ENCODE peak calls at places on chromosomes 1 and 21, in ten cellular contexts. One of them, this sample, is unnamed.

GRCh38 chr21:18253252-18253651 is 8.6 kb downstream of the CHODL start:
- DNase-seq in fibroblast of lung: peak
- DNase-seq in GM10248: no peak
- DNase-seq in right atrium auricular region: no peak
- DNase-seq in activated CD8-positive, alpha-beta memory T cell treated with anti-CD3 and anti-CD28 coated beads for 24 hours: no peak
- DNase-seq in mesendoderm: no peak
- DNase-seq in head of caudate nucleus: no peak
- DNase-seq in stimulated activated CD4-positive, alpha-beta T cell treated with anti-CD3 and anti-CD28 coated beads, Interleukin-4, amount 100 ng/mL, for 1 hour: no peak
- DNase-seq in OCI-LY7: no peak
- DNase-seq in CD4-positive, alpha-beta T cell: no peak
- DNase-seq in this sample: no peak

GRCh38 chr1:228000836-228001563 is 5.8 kb upstream of the WNT3A start:
- DNase-seq in fibroblast of lung: no peak
- DNase-seq in GM10248: peak
- DNase-seq in right atrium auricular region: peak
- DNase-seq in activated CD8-positive, alpha-beta memory T cell treated with anti-CD3 and anti-CD28 coated beads for 24 hours: peak
- DNase-seq in mesendoderm: no peak
- DNase-seq in head of caudate nucleus: no peak
- DNase-seq in stimulated activated CD4-positive, alpha-beta T cell treated with anti-CD3 and anti-CD28 coated beads, Interleukin-4, amount 100 ng/mL, for 1 hour: no peak
- DNase-seq in OCI-LY7: no peak
- DNase-seq in CD4-positive, alpha-beta T cell: no peak
- DNase-seq in this sample: no peak

GRCh38 chr1:160418483-160418882 is 18.1 kb downstream of the VANGL2 start:
- DNase-seq in fibroblast of lung: no peak
- DNase-seq in GM10248: no peak
- DNase-seq in right atrium auricular region: no peak
- DNase-seq in activated CD8-positive, alpha-beta memory T cell treated with anti-CD3 and anti-CD28 coated beads for 24 hours: no peak
- DNase-seq in mesendoderm: no peak
- DNase-seq in head of caudate nucleus: no peak
- DNase-seq in stimulated activated CD4-positive, alpha-beta T cell treated with anti-CD3 and anti-CD28 coated beads, Interleukin-4, amount 100 ng/mL, for 1 hour: no peak
- DNase-seq in OCI-LY7: no peak
- DNase-seq in CD4-positive, alpha-beta T cell: no peak
- DNase-seq in this sample: no peak

GRCh38 chr21:42260121-42260520 is 41.2 kb downstream of the ABCG1 start:
- DNase-seq in fibroblast of lung: no peak
- DNase-seq in GM10248: no peak
- DNase-seq in right atrium auricular region: no peak
- DNase-seq in activated CD8-positive, alpha-beta memory T cell treated with anti-CD3 and anti-CD28 coated beads for 24 hours: no peak
- DNase-seq in mesendoderm: no peak
- DNase-seq in head of caudate nucleus: no peak
- DNase-seq in stimulated activated CD4-positive, alpha-beta T cell treated with anti-CD3 and anti-CD28 coated beads, Interleukin-4, amount 100 ng/mL, for 1 hour: no peak
- DNase-seq in OCI-LY7: no peak
- DNase-seq in CD4-positive, alpha-beta T cell: no peak
- DNase-seq in this sample: no peak

GRCh38 chr21:44428281-44428942 is 26.9 kb upstream of the LRRC3 start:
- DNase-seq in fibroblast of lung: no peak
- DNase-seq in GM10248: no peak
- DNase-seq in right atrium auricular region: no peak
- DNase-seq in activated CD8-positive, alpha-beta memory T cell treated with anti-CD3 and anti-CD28 coated beads for 24 hours: peak
- DNase-seq in mesendoderm: peak
- DNase-seq in head of caudate nucleus: no peak
- DNase-seq in stimulated activated CD4-positive, alpha-beta T cell treated with anti-CD3 and anti-CD28 coated beads, Interleukin-4, amount 100 ng/mL, for 1 hour: peak
- DNase-seq in OCI-LY7: peak
- DNase-seq in CD4-positive, alpha-beta T cell: peak
- DNase-seq in this sample: no peak

GRCh38 chr1:212062832-212063438 is 27.4 kb downstream of the DTL start:
- DNase-seq in fibroblast of lung: peak
- DNase-seq in GM10248: peak
- DNase-seq in right atrium auricular region: no peak
- DNase-seq in activated CD8-positive, alpha-beta memory T cell treated with anti-CD3 and anti-CD28 coated beads for 24 hours: no peak
- DNase-seq in mesendoderm: peak
- DNase-seq in head of caudate nucleus: peak
- DNase-seq in stimulated activated CD4-positive, alpha-beta T cell treated with anti-CD3 and anti-CD28 coated beads, Interleukin-4, amount 100 ng/mL, for 1 hour: no peak
- DNase-seq in OCI-LY7: peak
- DNase-seq in CD4-positive, alpha-beta T cell: no peak
- DNase-seq in this sample: peak

GRCh38 chr1:97820470-97821188 is 100.2 kb downstream of the DPYD start:
- DNase-seq in fibroblast of lung: peak
- DNase-seq in GM10248: no peak
- DNase-seq in right atrium auricular region: no peak
- DNase-seq in activated CD8-positive, alpha-beta memory T cell treated with anti-CD3 and anti-CD28 coated beads for 24 hours: no peak
- DNase-seq in mesendoderm: peak
- DNase-seq in head of caudate nucleus: peak
- DNase-seq in stimulated activated CD4-positive, alpha-beta T cell treated with anti-CD3 and anti-CD28 coated beads, Interleukin-4, amount 100 ng/mL, for 1 hour: no peak
- DNase-seq in OCI-LY7: peak
- DNase-seq in CD4-positive, alpha-beta T cell: no peak
- DNase-seq in this sample: peak

GRCh38 chr1:233005703-233006102 is 55.3 kb downstream of the NTPCR start:
- DNase-seq in fibroblast of lung: no peak
- DNase-seq in GM10248: no peak
- DNase-seq in right atrium auricular region: no peak
- DNase-seq in activated CD8-positive, alpha-beta memory T cell treated with anti-CD3 and anti-CD28 coated beads for 24 hours: peak
- DNase-seq in mesendoderm: no peak
- DNase-seq in head of caudate nucleus: no peak
- DNase-seq in stimulated activated CD4-positive, alpha-beta T cell treated with anti-CD3 and anti-CD28 coated beads, Interleukin-4, amount 100 ng/mL, for 1 hour: no peak
- DNase-seq in OCI-LY7: no peak
- DNase-seq in CD4-positive, alpha-beta T cell: no peak
- DNase-seq in this sample: no peak

GRCh38 chr1:234154320-234155251 is 218.7 kb upstream of the COA6 start:
- DNase-seq in fibroblast of lung: peak
- DNase-seq in GM10248: peak
- DNase-seq in right atrium auricular region: no peak
- DNase-seq in activated CD8-positive, alpha-beta memory T cell treated with anti-CD3 and anti-CD28 coated beads for 24 hours: no peak
- DNase-seq in mesendoderm: peak
- DNase-seq in head of caudate nucleus: peak
- DNase-seq in stimulated activated CD4-positive, alpha-beta T cell treated with anti-CD3 and anti-CD28 coated beads, Interleukin-4, amount 100 ng/mL, for 1 hour: no peak
- DNase-seq in OCI-LY7: peak
- DNase-seq in CD4-positive, alpha-beta T cell: peak
- DNase-seq in this sample: peak

GRCh38 chr1:17564458-17565393 is 25.2 kb downstream of the ARHGEF10L start:
- DNase-seq in fibroblast of lung: no peak
- DNase-seq in GM10248: no peak
- DNase-seq in right atrium auricular region: no peak
- DNase-seq in activated CD8-positive, alpha-beta memory T cell treated with anti-CD3 and anti-CD28 coated beads for 24 hours: no peak
- DNase-seq in mesendoderm: no peak
- DNase-seq in head of caudate nucleus: no peak
- DNase-seq in stimulated activated CD4-positive, alpha-beta T cell treated with anti-CD3 and anti-CD28 coated beads, Interleukin-4, amount 100 ng/mL, for 1 hour: no peak
- DNase-seq in OCI-LY7: no peak
- DNase-seq in CD4-positive, alpha-beta T cell: no peak
- DNase-seq in this sample: no peak

GRCh38 chr1:15835205-15835740 is 12.2 kb upstream of the SPEN start:
- DNase-seq in fibroblast of lung: no peak
- DNase-seq in GM10248: no peak
- DNase-seq in right atrium auricular region: no peak
- DNase-seq in activated CD8-positive, alpha-beta memory T cell treated with anti-CD3 and anti-CD28 coated beads for 24 hours: no peak
- DNase-seq in mesendoderm: no peak
- DNase-seq in head of caudate nucleus: no peak
- DNase-seq in stimulated activated CD4-positive, alpha-beta T cell treated with anti-CD3 and anti-CD28 coated beads, Interleukin-4, amount 100 ng/mL, for 1 hour: no peak
- DNase-seq in OCI-LY7: no peak
- DNase-seq in CD4-positive, alpha-beta T cell: peak
- DNase-seq in this sample: no peak

GRCh38 chr1:52727114-52727586 is 897 bp downstream of the ZYG11B start:
- DNase-seq in fibroblast of lung: no peak
- DNase-seq in GM10248: no peak
- DNase-seq in right atrium auricular region: no peak
- DNase-seq in activated CD8-positive, alpha-beta memory T cell treated with anti-CD3 and anti-CD28 coated beads for 24 hours: peak
- DNase-seq in mesendoderm: peak
- DNase-seq in head of caudate nucleus: peak
- DNase-seq in stimulated activated CD4-positive, alpha-beta T cell treated with anti-CD3 and anti-CD28 coated beads, Interleukin-4, amount 100 ng/mL, for 1 hour: no peak
- DNase-seq in OCI-LY7: peak
- DNase-seq in CD4-positive, alpha-beta T cell: no peak
- DNase-seq in this sample: no peak

GRCh38 chr1:224348137-224348536 is 8.5 kb upstream of the CNIH4 start:
- DNase-seq in fibroblast of lung: no peak
- DNase-seq in GM10248: no peak
- DNase-seq in right atrium auricular region: no peak
- DNase-seq in activated CD8-positive, alpha-beta memory T cell treated with anti-CD3 and anti-CD28 coated beads for 24 hours: no peak
- DNase-seq in mesendoderm: no peak
- DNase-seq in head of caudate nucleus: no peak
- DNase-seq in stimulated activated CD4-positive, alpha-beta T cell treated with anti-CD3 and anti-CD28 coated beads, Interleukin-4, amount 100 ng/mL, for 1 hour: no peak
- DNase-seq in OCI-LY7: no peak
- DNase-seq in CD4-positive, alpha-beta T cell: no peak
- DNase-seq in this sample: no peak

GRCh38 chr1:156143765-156144489 is 9.5 kb upstream of the SEMA4A start:
- DNase-seq in fibroblast of lung: no peak
- DNase-seq in GM10248: no peak
- DNase-seq in right atrium auricular region: no peak
- DNase-seq in activated CD8-positive, alpha-beta memory T cell treated with anti-CD3 and anti-CD28 coated beads for 24 hours: no peak
- DNase-seq in mesendoderm: no peak
- DNase-seq in head of caudate nucleus: no peak
- DNase-seq in stimulated activated CD4-positive, alpha-beta T cell treated with anti-CD3 and anti-CD28 coated beads, Interleukin-4, amount 100 ng/mL, for 1 hour: no peak
- DNase-seq in OCI-LY7: no peak
- DNase-seq in CD4-positive, alpha-beta T cell: no peak
- DNase-seq in this sample: no peak

GRCh38 chr1:15504436-15504835 is 19.6 kb downstream of the CASP9 start:
- DNase-seq in fibroblast of lung: no peak
- DNase-seq in GM10248: no peak
- DNase-seq in right atrium auricular region: no peak
- DNase-seq in activated CD8-positive, alpha-beta memory T cell treated with anti-CD3 and anti-CD28 coated beads for 24 hours: no peak
- DNase-seq in mesendoderm: no peak
- DNase-seq in head of caudate nucleus: no peak
- DNase-seq in stimulated activated CD4-positive, alpha-beta T cell treated with anti-CD3 and anti-CD28 coated beads, Interleukin-4, amount 100 ng/mL, for 1 hour: no peak
- DNase-seq in OCI-LY7: no peak
- DNase-seq in CD4-positive, alpha-beta T cell: no peak
- DNase-seq in this sample: no peak

GRCh38 chr1:46137901-46138300 is 5.5 kb upstream of the PIK3R3 start:
- DNase-seq in fibroblast of lung: peak
- DNase-seq in GM10248: no peak
- DNase-seq in right atrium auricular region: no peak
- DNase-seq in activated CD8-positive, alpha-beta memory T cell treated with anti-CD3 and anti-CD28 coated beads for 24 hours: no peak
- DNase-seq in mesendoderm: peak
- DNase-seq in head of caudate nucleus: no peak
- DNase-seq in stimulated activated CD4-positive, alpha-beta T cell treated with anti-CD3 and anti-CD28 coated beads, Interleukin-4, amount 100 ng/mL, for 1 hour: no peak
- DNase-seq in OCI-LY7: no peak
- DNase-seq in CD4-positive, alpha-beta T cell: no peak
- DNase-seq in this sample: no peak

GRCh38 chr1:54002544-54003248 is 15.3 kb downstream of the LDLRAD1 start:
- DNase-seq in fibroblast of lung: no peak
- DNase-seq in GM10248: no peak
- DNase-seq in right atrium auricular region: no peak
- DNase-seq in activated CD8-positive, alpha-beta memory T cell treated with anti-CD3 and anti-CD28 coated beads for 24 hours: peak
- DNase-seq in mesendoderm: no peak
- DNase-seq in head of caudate nucleus: no peak
- DNase-seq in stimulated activated CD4-positive, alpha-beta T cell treated with anti-CD3 and anti-CD28 coated beads, Interleukin-4, amount 100 ng/mL, for 1 hour: no peak
- DNase-seq in OCI-LY7: no peak
- DNase-seq in CD4-positive, alpha-beta T cell: no peak
- DNase-seq in this sample: no peak

GRCh38 chr21:23607782-23608181 is 1999.5 kb downstream of the MRPL39 start:
- DNase-seq in fibroblast of lung: no peak
- DNase-seq in GM10248: no peak
- DNase-seq in right atrium auricular region: no peak
- DNase-seq in activated CD8-positive, alpha-beta memory T cell treated with anti-CD3 and anti-CD28 coated beads for 24 hours: no peak
- DNase-seq in mesendoderm: no peak
- DNase-seq in head of caudate nucleus: no peak
- DNase-seq in stimulated activated CD4-positive, alpha-beta T cell treated with anti-CD3 and anti-CD28 coated beads, Interleukin-4, amount 100 ng/mL, for 1 hour: no peak
- DNase-seq in OCI-LY7: no peak
- DNase-seq in CD4-positive, alpha-beta T cell: no peak
- DNase-seq in this sample: no peak

GRCh38 chr1:238960071-238960470 is 426.3 kb upstream of the CHRM3 start:
- DNase-seq in fibroblast of lung: peak
- DNase-seq in GM10248: no peak
- DNase-seq in right atrium auricular region: no peak
- DNase-seq in activated CD8-positive, alpha-beta memory T cell treated with anti-CD3 and anti-CD28 coated beads for 24 hours: no peak
- DNase-seq in mesendoderm: no peak
- DNase-seq in head of caudate nucleus: no peak
- DNase-seq in stimulated activated CD4-positive, alpha-beta T cell treated with anti-CD3 and anti-CD28 coated beads, Interleukin-4, amount 100 ng/mL, for 1 hour: no peak
- DNase-seq in OCI-LY7: no peak
- DNase-seq in CD4-positive, alpha-beta T cell: no peak
- DNase-seq in this sample: no peak

GRCh38 chr1:245220381-245220985 is 65.7 kb downstream of the KIF26B start:
- DNase-seq in fibroblast of lung: no peak
- DNase-seq in GM10248: no peak
- DNase-seq in right atrium auricular region: no peak
- DNase-seq in activated CD8-positive, alpha-beta memory T cell treated with anti-CD3 and anti-CD28 coated beads for 24 hours: no peak
- DNase-seq in mesendoderm: no peak
- DNase-seq in head of caudate nucleus: peak
- DNase-seq in stimulated activated CD4-positive, alpha-beta T cell treated with anti-CD3 and anti-CD28 coated beads, Interleukin-4, amount 100 ng/mL, for 1 hour: no peak
- DNase-seq in OCI-LY7: no peak
- DNase-seq in CD4-positive, alpha-beta T cell: no peak
- DNase-seq in this sample: no peak

GRCh38 chr1:197170538-197170937 is 24.1 kb upstream of the ASPM start:
- DNase-seq in fibroblast of lung: no peak
- DNase-seq in GM10248: no peak
- DNase-seq in right atrium auricular region: no peak
- DNase-seq in activated CD8-positive, alpha-beta memory T cell treated with anti-CD3 and anti-CD28 coated beads for 24 hours: no peak
- DNase-seq in mesendoderm: no peak
- DNase-seq in head of caudate nucleus: no peak
- DNase-seq in stimulated activated CD4-positive, alpha-beta T cell treated with anti-CD3 and anti-CD28 coated beads, Interleukin-4, amount 100 ng/mL, for 1 hour: no peak
- DNase-seq in OCI-LY7: no peak
- DNase-seq in CD4-positive, alpha-beta T cell: no peak
- DNase-seq in this sample: no peak

GRCh38 chr21:15976807-15977206 is 247.0 kb downstream of the USP25 start:
- DNase-seq in fibroblast of lung: peak
- DNase-seq in GM10248: no peak
- DNase-seq in right atrium auricular region: no peak
- DNase-seq in activated CD8-positive, alpha-beta memory T cell treated with anti-CD3 and anti-CD28 coated beads for 24 hours: no peak
- DNase-seq in mesendoderm: peak
- DNase-seq in head of caudate nucleus: no peak
- DNase-seq in stimulated activated CD4-positive, alpha-beta T cell treated with anti-CD3 and anti-CD28 coated beads, Interleukin-4, amount 100 ng/mL, for 1 hour: no peak
- DNase-seq in OCI-LY7: peak
- DNase-seq in CD4-positive, alpha-beta T cell: no peak
- DNase-seq in this sample: no peak

GRCh38 chr1:229015791-229016190 is 255.1 kb upstream of the RAB4A start:
- DNase-seq in fibroblast of lung: peak
- DNase-seq in GM10248: no peak
- DNase-seq in right atrium auricular region: no peak
- DNase-seq in activated CD8-positive, alpha-beta memory T cell treated with anti-CD3 and anti-CD28 coated beads for 24 hours: no peak
- DNase-seq in mesendoderm: no peak
- DNase-seq in head of caudate nucleus: no peak
- DNase-seq in stimulated activated CD4-positive, alpha-beta T cell treated with anti-CD3 and anti-CD28 coated beads, Interleukin-4, amount 100 ng/mL, for 1 hour: no peak
- DNase-seq in OCI-LY7: no peak
- DNase-seq in CD4-positive, alpha-beta T cell: no peak
- DNase-seq in this sample: no peak

GRCh38 chr1:91736999-91737615 is 148.8 kb downstream of the TGFBR3 start:
- DNase-seq in fibroblast of lung: peak
- DNase-seq in GM10248: no peak
- DNase-seq in right atrium auricular region: no peak
- DNase-seq in activated CD8-positive, alpha-beta memory T cell treated with anti-CD3 and anti-CD28 coated beads for 24 hours: no peak
- DNase-seq in mesendoderm: peak
- DNase-seq in head of caudate nucleus: no peak
- DNase-seq in stimulated activated CD4-positive, alpha-beta T cell treated with anti-CD3 and anti-CD28 coated beads, Interleukin-4, amount 100 ng/mL, for 1 hour: no peak
- DNase-seq in OCI-LY7: no peak
- DNase-seq in CD4-positive, alpha-beta T cell: no peak
- DNase-seq in this sample: no peak

GRCh38 chr21:43331962-43332458 is 94.9 kb downstream of the SIK1 start:
- DNase-seq in fibroblast of lung: peak
- DNase-seq in GM10248: no peak
- DNase-seq in right atrium auricular region: peak
- DNase-seq in activated CD8-positive, alpha-beta memory T cell treated with anti-CD3 and anti-CD28 coated beads for 24 hours: no peak
- DNase-seq in mesendoderm: no peak
- DNase-seq in head of caudate nucleus: peak
- DNase-seq in stimulated activated CD4-positive, alpha-beta T cell treated with anti-CD3 and anti-CD28 coated beads, Interleukin-4, amount 100 ng/mL, for 1 hour: no peak
- DNase-seq in OCI-LY7: no peak
- DNase-seq in CD4-positive, alpha-beta T cell: no peak
- DNase-seq in this sample: no peak

GRCh38 chr1:231861541-231862481 is 235.2 kb downstream of the DISC1 start:
- DNase-seq in fibroblast of lung: peak
- DNase-seq in GM10248: no peak
- DNase-seq in right atrium auricular region: no peak
- DNase-seq in activated CD8-positive, alpha-beta memory T cell treated with anti-CD3 and anti-CD28 coated beads for 24 hours: no peak
- DNase-seq in mesendoderm: no peak
- DNase-seq in head of caudate nucleus: no peak
- DNase-seq in stimulated activated CD4-positive, alpha-beta T cell treated with anti-CD3 and anti-CD28 coated beads, Interleukin-4, amount 100 ng/mL, for 1 hour: no peak
- DNase-seq in OCI-LY7: no peak
- DNase-seq in CD4-positive, alpha-beta T cell: no peak
- DNase-seq in this sample: no peak

GRCh38 chr1:24696033-24696755 is 49.1 kb upstream of the CLIC4 start:
- DNase-seq in fibroblast of lung: no peak
- DNase-seq in GM10248: no peak
- DNase-seq in right atrium auricular region: no peak
- DNase-seq in activated CD8-positive, alpha-beta memory T cell treated with anti-CD3 and anti-CD28 coated beads for 24 hours: no peak
- DNase-seq in mesendoderm: no peak
- DNase-seq in head of caudate nucleus: no peak
- DNase-seq in stimulated activated CD4-positive, alpha-beta T cell treated with anti-CD3 and anti-CD28 coated beads, Interleukin-4, amount 100 ng/mL, for 1 hour: no peak
- DNase-seq in OCI-LY7: no peak
- DNase-seq in CD4-positive, alpha-beta T cell: no peak
- DNase-seq in this sample: peak

GRCh38 chr1:1080122-1080753 is 6.1 kb upstream of the RNF223 start:
- DNase-seq in fibroblast of lung: peak
- DNase-seq in GM10248: peak
- DNase-seq in right atrium auricular region: no peak
- DNase-seq in activated CD8-positive, alpha-beta memory T cell treated with anti-CD3 and anti-CD28 coated beads for 24 hours: peak
- DNase-seq in mesendoderm: peak
- DNase-seq in head of caudate nucleus: peak
- DNase-seq in stimulated activated CD4-positive, alpha-beta T cell treated with anti-CD3 and anti-CD28 coated beads, Interleukin-4, amount 100 ng/mL, for 1 hour: peak
- DNase-seq in OCI-LY7: no peak
- DNase-seq in CD4-positive, alpha-beta T cell: no peak
- DNase-seq in this sample: no peak

This sample was measured in NCI-H2107.